ENCODE peak calls at places on chromosomes 2 and 18, in five cellular contexts. Q is NT2/D1, Z is HEK293T, U is GM12878, K is HepG2. N is an unnamed sample.

GRCh38 chr2:101501443-101501842 is 26.5 kb upstream of the RFX8 start:
- DNase-seq in Q (no peak), Z (no peak), K (no peak), U (no peak), N (no peak)

GRCh38 chr2:199778655-199779054 is 72.3 kb downstream of the FTCDNL1 start:
- DNase-seq in K (no peak), U (no peak), Q (no peak), Z (no peak), N (no peak)

GRCh38 chr2:23460228-23460627 is 75.2 kb downstream of the KLHL29 start:
- DNase-seq in Q (no peak), Z (no peak), U (no peak), K (no peak), N (no peak)

GRCh38 chr2:100213595-100213994 is 71.2 kb upstream of the AFF3 start:
- DNase-seq in Z (no peak), Q (no peak), U (no peak), K (no peak), N (no peak)

GRCh38 chr2:76154981-76155380 is 444.3 kb upstream of the GCFC2 start:
- DNase-seq in Q (no peak), K (no peak), U (no peak), Z (no peak), N (no peak)

GRCh38 chr2:160956243-160956802 is 203.9 kb upstream of the TANK start:
- DNase-seq in K (no peak), U (no peak), Q (no peak), Z (no peak), N (no peak)

GRCh38 chr18:68667121-68667520 is 47.8 kb downstream of the TMX3 start:
- DNase-seq in Z (no peak), Q (no peak), K (no peak), U (no peak), N (no peak)

GRCh38 chr2:217402622-217403383 is 542.9 kb upstream of the TNP1 start:
- DNase-seq in Z (peak), K (no peak), Q (no peak), U (no peak), N (no peak)

GRCh38 chr2:228444156-228444555 is 262.7 kb upstream of the SPHKAP start:
- DNase-seq in Q (no peak), U (no peak), K (no peak), Z (no peak), N (no peak)

GRCh38 chr2:241768251-241768711 is 8.3 kb upstream of the GAL3ST2 start:
- DNase-seq in K (no peak), U (no peak), Z (no peak), Q (no peak), N (peak)

GRCh38 chr2:135603543-135603942 is 72.3 kb downstream of the R3HDM1 start:
- DNase-seq in K (no peak), U (no peak), Z (no peak), Q (no peak), N (no peak)

GRCh38 chr2:46469116-46469515 is 10.2 kb upstream of the TMEM247 start:
- DNase-seq in K (no peak), Z (no peak), Q (no peak), U (no peak), N (no peak)

GRCh38 chr18:78073275-78073674 is 823.6 kb downstream of the GALR1 start:
- DNase-seq in Z (no peak), U (no peak), Q (no peak), K (no peak), N (no peak)

GRCh38 chr2:4745596-4745995 is 946.6 kb upstream of the SOX11 start:
- DNase-seq in Z (no peak), Q (no peak), K (no peak), U (no peak), N (no peak)

GRCh38 chr2:9799011-9799596 is 44.2 kb upstream of the TAF1B start:
- DNase-seq in U (no peak), Z (no peak), K (peak), Q (no peak), N (no peak)

GRCh38 chr2:14975401-14975800 is 342.9 kb downstream of the LRATD1 start:
- DNase-seq in Z (no peak), K (no peak), U (no peak), Q (no peak), N (no peak)

GRCh38 chr2:135650721-135651120 is 90.9 kb upstream of the UBXN4 start:
- DNase-seq in U (no peak), Q (no peak), Z (no peak), K (no peak), N (no peak)

GRCh38 chr18:49817947-49818346 is 4.6 kb upstream of the ACAA2 start:
- DNase-seq in Z (no peak), K (no peak), Q (no peak), U (no peak), N (no peak)

GRCh38 chr2:74399785-74400184 is 19.7 kb upstream of the DCTN1 start:
- DNase-seq in K (peak), U (no peak), Z (peak), Q (no peak), N (no peak)

GRCh38 chr18:1047406-1047805 is 142.7 kb downstream of the ADCYAP1 start:
- DNase-seq in Q (no peak), Z (no peak), K (no peak), U (no peak), N (no peak)

GRCh38 chr2:15809504-15809903 is 130.8 kb upstream of the MYCN start:
- DNase-seq in U (no peak), Z (no peak), K (no peak), Q (no peak), N (no peak)

GRCh38 chr2:20042531-20042930 is 8.9 kb downstream of the LAPTM4A start:
- DNase-seq in U (no peak), K (no peak), Q (no peak), Z (no peak), N (no peak)

GRCh38 chr2:63034575-63034974 is 16.1 kb upstream of the OTX1 start:
- DNase-seq in Q (no peak), U (no peak), K (no peak), Z (no peak), N (no peak)

GRCh38 chr2:2754940-2755339 is 423.9 kb upstream of the MYT1L start:
- DNase-seq in K (no peak), Q (no peak), U (no peak), Z (no peak), N (no peak)

GRCh38 chr18:55018602-55019001 is 59.3 kb upstream of the CCDC68 start:
- DNase-seq in Q (no peak), K (no peak), Z (no peak), U (no peak), N (no peak)

GRCh38 chr2:6082619-6083018 is 390.4 kb downstream of the SOX11 start:
- DNase-seq in K (no peak), Q (no peak), Z (no peak), U (no peak), N (no peak)

GRCh38 chr2:153405196-153405595 is 73.4 kb downstream of the RPRM start:
- DNase-seq in Q (no peak), K (no peak), Z (no peak), U (no peak), N (no peak)

GRCh38 chr2:62586981-62587380 is 81.0 kb upstream of the TMEM17 start:
- DNase-seq in K (no peak), Q (no peak), U (peak), Z (no peak), N (no peak)

GRCh38 chr18:47204908-47205522 is 28.9 kb upstream of the IER3IP1 start:
- DNase-seq in K (peak), U (no peak), Q (peak), Z (peak), N (no peak)

GRCh38 chr2:153386481-153386891 is 92.1 kb downstream of the RPRM start:
- DNase-seq in U (no peak), K (no peak), Q (no peak), Z (no peak), N (no peak)

GRCh38 chr2:98637401-98638144 is 29.2 kb downstream of the UNC50 start:
- DNase-seq in Z (no peak), K (no peak), U (peak), Q (no peak), N (no peak)

GRCh38 chr2:11672404-11672803 is 2.4 kb upstream of the NTSR2 start:
- DNase-seq in K (no peak), U (no peak), Z (no peak), Q (no peak), N (no peak)

GRCh38 chr2:143513081-143513480 is 383.9 kb downstream of the ARHGAP15 start:
- DNase-seq in U (peak), Q (peak), K (peak), Z (peak), N (peak)

GRCh38 chr2:218648473-218649100 is 10.8 kb downstream of the ZNF142 start:
- DNase-seq in Z (peak), Q (no peak), U (no peak), K (peak), N (peak)

GRCh38 chr18:33928226-33928625 is 296.5 kb downstream of the NOL4 start:
- DNase-seq in Z (no peak), K (no peak), Q (no peak), U (no peak), N (no peak)

DNA sequence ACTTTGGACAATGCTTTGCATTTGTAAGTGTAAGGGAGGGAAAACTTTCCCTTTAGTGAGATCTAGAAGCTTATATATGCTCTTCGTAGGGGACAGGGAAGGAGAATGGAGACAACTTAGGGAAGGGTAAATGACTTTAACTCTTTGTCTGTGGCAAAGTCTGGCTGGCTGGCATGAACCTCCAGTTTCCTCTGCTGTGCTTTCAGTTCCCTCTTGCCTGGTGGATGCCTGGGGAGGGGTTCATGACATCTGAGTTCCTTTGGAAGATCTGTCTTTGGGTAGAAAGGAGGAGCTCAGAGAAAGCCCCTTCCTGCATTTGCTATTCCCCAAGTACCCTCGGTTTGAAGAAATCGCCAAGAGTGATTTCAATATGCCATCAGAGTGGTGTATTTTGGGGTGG is 143.6 kb downstream of the VAPA start:
- DNase-seq in Z (no peak), U (no peak), Q (no peak), K (no peak), N (no peak)
- TF ChIP-seq SUZ12 in Z (no peak), U (no peak), Q (no peak), K (no peak), N (no peak)

GRCh38 chr2:67797801-67798535 is 264.8 kb downstream of the C1D start:
- DNase-seq in Q (no peak), U (no peak), K (no peak), Z (no peak), N (no peak)
- TF ChIP-seq SUZ12 in Q (no peak), U (no peak), K (no peak), Z (no peak), N (no peak)

GRCh38 chr2:29130295-29130694 is 15.1 kb downstream of the CLIP4 start:
- DNase-seq in U (no peak), Q (no peak), K (peak), Z (no peak), N (no peak)

GRCh38 chr2:29123584-29124349 is 8.6 kb downstream of the CLIP4 start:
- DNase-seq in Z (no peak), U (no peak), Q (no peak), K (peak), N (no peak)

GRCh38 chr2:29134933-29135332 is 19.7 kb downstream of the CLIP4 start:
- DNase-seq in Z (no peak), Q (no peak), K (no peak), U (no peak), N (no peak)

GRCh38 chr2:29124504-29124903 is 9.3 kb downstream of the CLIP4 start:
- DNase-seq in Q (no peak), K (no peak), U (no peak), Z (no peak), N (no peak)

DNA sequence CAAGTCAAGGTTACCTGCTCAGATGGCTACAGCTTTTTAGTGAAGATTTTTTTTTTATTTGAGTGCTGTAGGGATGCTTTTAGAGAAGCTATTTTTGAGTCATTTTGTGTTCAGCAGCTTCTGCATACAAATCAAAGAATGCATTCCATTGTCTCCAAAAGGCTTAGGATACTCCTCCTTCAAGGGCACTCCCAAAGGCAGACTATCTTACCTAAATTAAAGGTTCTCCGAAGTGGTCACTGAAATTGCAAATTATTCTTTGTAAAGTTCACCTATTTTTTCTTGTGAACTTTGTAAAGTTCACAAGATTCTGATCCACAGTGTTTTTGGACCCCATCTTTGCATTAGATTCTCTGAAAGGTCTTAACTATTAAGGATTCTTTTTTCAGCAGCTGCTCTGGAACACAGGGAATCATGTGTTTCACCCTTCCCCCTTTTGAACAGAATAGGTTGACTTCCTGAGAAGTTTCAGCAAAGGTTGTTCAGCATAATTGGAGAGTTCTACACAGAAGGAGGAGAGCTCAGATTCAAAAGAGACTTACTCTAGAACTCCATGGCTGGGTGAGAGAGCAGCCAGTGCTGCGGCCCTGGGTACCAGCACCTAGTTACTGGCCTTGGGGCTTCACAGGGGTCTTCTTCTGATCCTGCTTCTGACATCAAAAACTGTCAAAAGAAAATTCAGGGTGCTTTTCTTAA is 14.5 kb downstream of the CLIP4 start:
- DNase-seq in U (no peak), K (no peak), Z (no peak), Q (no peak), N (no peak)
- TF ChIP-seq SUZ12 in U (no peak), K (no peak), Z (no peak), Q (no peak), N (no peak)

GRCh38 chr2:24570225-24570624 is 79.2 kb downstream of the NCOA1 start:
- DNase-seq in K (no peak), U (no peak), Z (no peak), Q (no peak), N (no peak)

GRCh38 chr2:24565537-24565936 is 74.5 kb downstream of the NCOA1 start:
- DNase-seq in Q (no peak), K (no peak), Z (no peak), U (no peak), N (no peak)

GRCh38 chr2:24566209-24566608 is 75.2 kb downstream of the NCOA1 start:
- DNase-seq in Q (no peak), U (no peak), Z (no peak), K (no peak), N (no peak)

GRCh38 chr2:24566630-24567029 is 75.6 kb downstream of the NCOA1 start:
- DNase-seq in Z (no peak), U (no peak), K (no peak), Q (no peak), N (no peak)

GRCh38 chr2:24568492-24568891 is 77.4 kb downstream of the NCOA1 start:
- DNase-seq in U (no peak), Z (no peak), K (no peak), Q (no peak), N (no peak)
- TF ChIP-seq SUZ12 in U (no peak), Z (no peak), K (no peak), Q (no peak), N (no peak)

GRCh38 chr2:41197781-41198180 is 745.9 kb upstream of the SLC8A1 start:
- DNase-seq in U (no peak), Q (no peak), K (no peak), Z (no peak), N (no peak)

GRCh38 chr2:41199320-41199719 is 747.4 kb upstream of the SLC8A1 start:
- DNase-seq in Z (no peak), U (no peak), Q (no peak), K (no peak), N (no peak)

DNA sequence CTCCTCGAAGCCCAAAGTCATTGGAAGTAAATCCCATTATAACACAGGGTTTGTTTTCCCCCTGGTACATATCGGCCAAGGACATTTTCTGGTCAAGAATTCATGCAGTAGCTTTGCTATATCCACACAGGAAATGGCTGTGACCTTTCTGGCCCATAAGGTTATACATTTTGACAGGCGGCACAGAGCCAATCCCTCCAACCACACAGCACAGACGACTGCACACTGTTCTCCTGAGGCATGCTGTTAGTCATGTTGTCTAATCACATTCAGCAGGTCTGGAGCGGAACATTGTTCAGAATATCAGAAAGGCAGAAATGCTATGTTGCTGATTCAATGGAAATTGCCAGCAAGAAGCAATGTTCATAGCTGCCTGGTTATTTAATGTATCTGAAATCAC is 742.3 kb upstream of the SLC8A1 start:
- DNase-seq in Z (no peak), U (no peak), Q (no peak), K (peak), N (no peak)
- TF ChIP-seq SUZ12 in Z (no peak), U (no peak), Q (no peak), K (no peak), N (no peak)

GRCh38 chr2:38533757-38534545 is 68.8 kb downstream of the HNRNPLL start:
- DNase-seq in Z (no peak), U (no peak), Q (no peak), K (no peak), N (no peak)

GRCh38 chr2:38535745-38536506 is 66.8 kb downstream of the HNRNPLL start:
- DNase-seq in Q (peak), U (no peak), Z (peak), K (peak), N (peak)

GRCh38 chr2:38533180-38533579 is 69.5 kb downstream of the HNRNPLL start:
- DNase-seq in K (no peak), U (peak), Q (no peak), Z (no peak), N (no peak)

GRCh38 chr2:38535404-38535744 is 67.4 kb downstream of the HNRNPLL start:
- DNase-seq in U (no peak), Q (no peak), Z (no peak), K (no peak), N (no peak)

DNA sequence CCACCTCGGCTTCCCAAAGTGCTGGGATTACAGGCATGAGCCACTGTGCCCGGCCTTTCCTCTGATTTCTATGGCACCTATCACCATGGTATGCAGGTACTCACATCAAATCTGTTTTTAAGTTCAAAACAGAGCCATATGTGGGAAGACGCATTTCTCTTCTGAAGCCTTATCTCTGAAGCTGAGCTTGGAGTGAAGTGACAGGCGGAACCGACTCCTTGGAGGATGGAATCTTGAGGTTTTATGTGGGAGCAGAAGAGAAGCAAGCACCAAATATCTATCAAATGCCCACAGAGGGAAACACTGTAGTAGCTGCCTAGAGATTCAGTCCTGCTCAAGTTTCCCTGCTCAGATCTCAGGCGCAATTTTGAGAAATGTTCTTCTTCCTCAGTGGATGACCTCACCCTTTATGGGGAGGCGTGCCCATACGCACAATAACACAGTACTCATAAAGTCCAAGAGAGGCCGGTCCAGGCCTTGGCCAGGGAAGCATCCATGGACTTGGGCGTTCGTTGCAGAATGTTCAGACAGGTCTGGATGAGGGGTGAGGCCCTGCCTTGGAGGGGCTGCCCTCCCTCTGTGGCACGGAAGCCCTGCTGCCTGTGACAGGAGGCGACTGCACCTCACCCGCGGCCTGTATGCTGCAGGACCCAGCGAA is 67.9 kb downstream of the HNRNPLL start:
- DNase-seq in U (no peak), Q (no peak), Z (no peak), K (no peak), N (no peak)
- TF ChIP-seq SUZ12 in U (no peak), Q (no peak), Z (no peak), K (no peak), N (no peak)

GRCh38 chr2:17309741-17310339 is 208.4 kb downstream of the RAD51AP2 start:
- DNase-seq in Q (peak), Z (peak), K (peak), U (no peak), N (peak)
- TF ChIP-seq SUZ12 in Q (no peak), Z (no peak), K (no peak), U (no peak), N (no peak)

N was measured in H1.